ENCODE peak calls at places on chromosomes 7 and 10, in seven cellular contexts. H is activated B cell treated with CpG ODN at 0.5 μM for 24 hours, Y is dorsolateral prefrontal cortex, U is Peyer's patch, D is HepG2, R is sigmoid colon, K is IMR-90. L is an unnamed sample.

GRCh38 chr10:98361131-98361633 is 53.8 kb downstream of the PYROXD2 start:
- DNase-seq in H (no peak), Y (peak), U (peak), D (no peak), R (peak), K (peak), L (peak)

GRCh38 chr10:132669208-132669861 is 116.6 kb downstream of the NKX6-2 start:
- DNase-seq in H (no peak), Y (peak), U (no peak), D (no peak), R (peak), K (no peak), L (peak)

GRCh38 chr7:1758417-1758858 is 88.4 kb downstream of the ELFN1 start:
- DNase-seq in H (no peak), Y (no peak), U (no peak), D (peak), R (peak), K (peak), L (no peak)

GRCh38 chr10:75379234-75379724 is 22.3 kb downstream of the ZNF503 start:
- DNase-seq in H (no peak), Y (no peak), U (no peak), D (no peak), R (no peak), K (no peak), L (no peak)

GRCh38 chr7:80087051-80087767 is 47.4 kb upstream of the GNAI1 start:
- DNase-seq in H (no peak), Y (no peak), U (no peak), D (no peak), R (no peak), K (peak), L (no peak)

GRCh38 chr7:141700848-141701371 is 1.1 kb downstream of the DENND11 start:
- DNase-seq in H (peak), Y (no peak), U (no peak), D (no peak), R (no peak), K (no peak), L (no peak)

GRCh38 chr10:77869626-77870420 is 56.7 kb downstream of the DLG5 start:
- DNase-seq in H (no peak), Y (no peak), U (no peak), D (no peak), R (no peak), K (no peak), L (no peak)

GRCh38 chr7:64868469-64868868 is 34.6 kb upstream of the ZNF273 start:
- DNase-seq in H (no peak), Y (no peak), U (no peak), D (no peak), R (no peak), K (no peak), L (no peak)

GRCh38 chr7:106032295-106032694 is 69.2 kb downstream of the CDHR3 start:
- DNase-seq in H (no peak), Y (no peak), U (no peak), D (no peak), R (peak), K (no peak), L (no peak)

GRCh38 chr7:157077986-157078644 is 60.6 kb upstream of the UBE3C start:
- DNase-seq in H (no peak), Y (no peak), U (no peak), D (no peak), R (no peak), K (no peak), L (no peak)

GRCh38 chr7:70177166-70177565 is 578.9 kb downstream of the AUTS2 start:
- DNase-seq in H (no peak), Y (no peak), U (no peak), D (no peak), R (no peak), K (no peak), L (no peak)

GRCh38 chr10:30436200-30436599 is 2.2 kb downstream of the MAP3K8 start:
- DNase-seq in H (no peak), Y (no peak), U (no peak), D (no peak), R (peak), K (peak), L (no peak)

GRCh38 chr10:9175200-9175599 is 1120.7 kb downstream of the GATA3 start:
- DNase-seq in H (no peak), Y (no peak), U (no peak), D (no peak), R (no peak), K (no peak), L (no peak)

GRCh38 chr10:80397014-80397413 is 11.3 kb upstream of the PRXL2A start:
- DNase-seq in H (no peak), Y (no peak), U (no peak), D (no peak), R (no peak), K (no peak), L (no peak)

GRCh38 chr10:31759124-31759798 is 169.4 kb downstream of the ARHGAP12 start:
- DNase-seq in H (peak), Y (no peak), U (peak), D (peak), R (peak), K (no peak), L (peak)

GRCh38 chr7:108270385-108270784 is 140.2 kb upstream of the LAMB4 start:
- DNase-seq in H (no peak), Y (no peak), U (no peak), D (no peak), R (no peak), K (no peak), L (no peak)

GRCh38 chr10:60521974-60522405 is 132.3 kb upstream of the ANK3 start:
- DNase-seq in H (no peak), Y (no peak), U (no peak), D (no peak), R (no peak), K (peak), L (no peak)

GRCh38 chr10:105073999-105074398 is 432.9 kb downstream of the SORCS3 start:
- DNase-seq in H (no peak), Y (no peak), U (no peak), D (no peak), R (no peak), K (no peak), L (no peak)

GRCh38 chr10:113872139-113873030 is 17.9 kb downstream of the NHLRC2 start:
- DNase-seq in H (no peak), Y (no peak), U (no peak), D (no peak), R (no peak), K (no peak), L (no peak)

GRCh38 chr7:96400518-96400917 is 78.6 kb upstream of the SLC25A13 start:
- DNase-seq in H (no peak), Y (no peak), U (no peak), D (no peak), R (no peak), K (peak), L (no peak)

GRCh38 chr10:14540062-14540461 is 209.3 kb upstream of the FRMD4A start:
- DNase-seq in H (no peak), Y (no peak), U (no peak), D (no peak), R (no peak), K (no peak), L (no peak)

GRCh38 chr10:36606234-36606839 is 519.1 kb upstream of the ANKRD30A start:
- DNase-seq in H (no peak), Y (no peak), U (no peak), D (no peak), R (no peak), K (peak), L (no peak)

GRCh38 chr7:95478139-95479037 is 7.4 kb upstream of the ASB4 start:
- DNase-seq in H (no peak), Y (peak), U (no peak), D (peak), R (no peak), K (peak), L (no peak)

GRCh38 chr7:139675127-139676110 is 102.4 kb downstream of the HIPK2 start:
- DNase-seq in H (no peak), Y (no peak), U (no peak), D (peak), R (no peak), K (peak), L (no peak)

GRCh38 chr7:99623091-99623693 is 6.4 kb downstream of the ZSCAN25 start:
- DNase-seq in H (no peak), Y (no peak), U (no peak), D (no peak), R (no peak), K (no peak), L (no peak)

GRCh38 chr10:133258066-133258817 is 18.4 kb downstream of the ADAM8 start:
- DNase-seq in H (no peak), Y (no peak), U (peak), D (no peak), R (no peak), K (no peak), L (no peak)

GRCh38 chr10:62765726-62766125 is 38.8 kb upstream of the ADO start:
- DNase-seq in H (no peak), Y (no peak), U (no peak), D (no peak), R (no peak), K (no peak), L (no peak)

GRCh38 chr10:42691361-42692120 is 53.2 kb upstream of the ZNF33B start:
- DNase-seq in H (no peak), Y (no peak), U (no peak), D (no peak), R (no peak), K (no peak), L (no peak)

GRCh38 chr10:94351089-94351488 is 11.7 kb downstream of the NOC3L start:
- DNase-seq in H (no peak), Y (no peak), U (no peak), D (no peak), R (no peak), K (no peak), L (no peak)

GRCh38 chr10:83252169-83252568 is 887.1 kb upstream of the GHITM start:
- DNase-seq in H (no peak), Y (no peak), U (no peak), D (no peak), R (no peak), K (no peak), L (no peak)

GRCh38 chr7:2607122-2607912 is 24.5 kb upstream of the TTYH3 start:
- DNase-seq in H (no peak), Y (no peak), U (no peak), D (no peak), R (peak), K (no peak), L (no peak)

GRCh38 chr10:14688606-14689005 is 86.1 kb downstream of the FAM107B start:
- DNase-seq in H (no peak), Y (no peak), U (no peak), D (no peak), R (no peak), K (peak), L (no peak)

GRCh38 chr7:136114966-136115762 is 138.0 kb upstream of the MTPN start:
- DNase-seq in H (no peak), Y (no peak), U (peak), D (peak), R (no peak), K (peak), L (no peak)

GRCh38 chr7:32587431-32587948 is 92.2 kb downstream of the AVL9 start:
- DNase-seq in H (no peak), Y (no peak), U (no peak), D (peak), R (no peak), K (peak), L (no peak)

GRCh38 chr7:20601121-20601520 is 14.3 kb upstream of the ABCB5 start:
- DNase-seq in H (no peak), Y (no peak), U (no peak), D (no peak), R (no peak), K (no peak), L (no peak)

GRCh38 chr7:106071356-106071998 is 40.6 kb downstream of the SYPL1 start:
- DNase-seq in H (peak), Y (no peak), U (peak), D (no peak), R (no peak), K (no peak), L (no peak)

GRCh38 chr10:114801411-114801813 is 20.2 kb upstream of the FHIP2A start:
- DNase-seq in H (no peak), Y (no peak), U (no peak), D (no peak), R (no peak), K (no peak), L (no peak)

GRCh38 chr10:75074711-75075445 is 36.6 kb upstream of the SAMD8 start:
- DNase-seq in H (no peak), Y (no peak), U (no peak), D (no peak), R (no peak), K (no peak), L (no peak)

GRCh38 chr10:78450239-78450638 is 416.6 kb downstream of the RPS24 start:
- DNase-seq in H (no peak), Y (no peak), U (no peak), D (no peak), R (no peak), K (no peak), L (peak)

GRCh38 chr10:117431160-117431559 is 55.9 kb upstream of the PDZD8 start:
- DNase-seq in H (no peak), Y (no peak), U (no peak), D (no peak), R (no peak), K (no peak), L (peak)
- TF ChIP-seq CTCF in H (no peak), Y (peak), U (no peak), D (peak), R (no peak), K (no peak), L (peak)

DNA sequence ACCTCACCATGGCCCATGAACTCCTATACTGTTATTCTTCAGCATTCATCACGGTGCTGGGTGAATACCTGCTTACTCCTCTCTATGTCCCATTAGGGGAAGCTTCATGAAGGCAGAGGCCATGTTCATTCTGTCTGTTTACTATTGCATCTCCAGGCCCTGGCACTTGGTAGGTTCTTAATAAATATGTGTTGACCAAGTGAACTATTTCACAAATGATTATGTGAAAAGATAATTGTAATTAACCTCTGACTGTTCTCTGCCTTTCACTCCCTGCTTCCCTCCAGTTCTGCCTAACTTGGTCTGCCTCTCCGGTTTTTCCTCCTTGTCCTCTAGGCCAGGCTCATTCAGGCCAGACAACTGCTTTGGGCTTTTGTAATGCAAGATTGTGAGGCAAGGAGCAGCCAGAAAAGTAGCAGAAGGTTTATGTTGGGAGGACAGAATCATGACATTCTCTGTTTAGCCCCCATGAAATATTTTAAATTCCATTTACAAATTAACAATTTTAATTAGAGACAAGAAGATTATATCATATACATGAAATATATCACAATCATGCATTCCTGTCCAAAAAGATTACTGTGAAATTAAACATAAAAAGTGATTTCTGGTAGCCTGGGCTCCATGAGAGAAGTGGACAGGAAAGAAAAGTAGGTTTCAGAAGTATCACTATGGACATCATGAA is 42.1 kb upstream of the PLXNA4 start:
- DNase-seq in H (no peak), Y (no peak), U (no peak), D (no peak), R (no peak), K (no peak), L (no peak)
- TF ChIP-seq CTCF in H (no peak), Y (no peak), U (no peak), D (no peak), R (no peak), K (no peak), L (no peak)

GRCh38 chr10:87816163-87816841 is 1.7 kb downstream of the ATAD1 start:
- DNase-seq in H (no peak), Y (no peak), U (no peak), D (no peak), R (no peak), K (no peak), L (no peak)
- TF ChIP-seq CTCF in H (no peak), Y (no peak), U (no peak), D (no peak), R (no peak), K (peak), L (peak)

DNA sequence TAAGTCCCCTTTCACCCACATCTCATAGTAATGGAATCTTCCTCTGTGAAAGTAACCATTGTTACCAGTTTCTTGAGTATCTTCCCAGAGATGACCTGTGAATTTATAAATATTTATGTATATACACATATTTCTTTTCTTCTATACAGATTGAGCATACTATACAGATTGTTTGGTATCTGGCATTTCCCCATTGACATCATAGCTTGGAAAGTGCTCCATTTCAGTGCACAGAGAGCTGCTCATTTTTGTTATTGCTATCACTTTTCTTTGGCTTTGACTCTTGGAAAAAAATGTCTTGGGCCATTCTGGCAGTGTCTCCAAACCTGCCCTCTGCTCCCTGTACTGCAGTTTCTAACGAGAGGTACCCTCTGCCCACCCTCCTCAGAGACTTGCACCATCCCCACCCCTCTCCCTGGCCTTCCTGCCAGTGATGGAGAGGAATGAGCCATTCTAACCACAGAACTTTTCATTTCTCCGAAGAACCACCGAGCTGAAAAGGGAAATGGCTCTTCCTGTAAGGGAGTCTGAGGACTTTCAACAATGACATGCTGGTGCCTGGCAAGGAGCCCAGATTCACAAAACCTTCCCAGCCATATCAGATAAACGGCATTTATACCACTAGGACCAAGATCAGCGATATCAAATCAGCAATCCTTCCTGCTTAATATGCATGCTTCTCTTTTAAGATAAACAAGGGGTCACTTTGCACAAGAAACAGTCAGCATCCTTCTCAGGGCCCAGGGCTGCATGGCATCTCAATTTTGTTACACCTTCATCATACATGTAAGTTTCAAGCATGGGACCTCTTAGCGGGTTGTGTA is 19.7 kb upstream of the CCSER2 start:
- DNase-seq in H (no peak), Y (no peak), U (peak), D (no peak), R (no peak), K (peak), L (no peak)
- TF ChIP-seq CTCF in H (no peak), Y (no peak), U (no peak), D (no peak), R (no peak), K (no peak), L (no peak)

DNA sequence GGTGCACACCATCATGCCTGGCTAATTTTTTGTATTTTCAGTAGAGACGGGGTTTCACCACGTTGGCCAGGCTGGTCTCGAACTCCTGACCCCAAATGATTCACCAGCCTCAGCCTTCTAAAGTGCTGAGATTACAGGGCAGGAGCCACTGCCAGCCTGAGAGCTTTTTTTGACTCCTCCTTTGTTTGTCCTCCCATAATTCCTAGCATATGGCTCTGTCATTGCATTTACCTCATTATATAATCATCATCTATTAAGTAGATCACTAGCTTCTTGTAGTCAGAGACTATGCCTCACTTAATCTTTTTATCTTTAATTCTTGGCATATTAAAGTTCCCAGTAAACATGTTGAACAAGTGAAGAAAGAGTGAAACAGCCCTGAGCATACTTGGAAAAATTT is 82.1 kb downstream of the CPEB3 start:
- DNase-seq in H (no peak), Y (no peak), U (no peak), D (no peak), R (no peak), K (peak), L (no peak)
- TF ChIP-seq CTCF in H (no peak), Y (no peak), U (no peak), D (no peak), R (no peak), K (no peak), L (no peak)

DNA sequence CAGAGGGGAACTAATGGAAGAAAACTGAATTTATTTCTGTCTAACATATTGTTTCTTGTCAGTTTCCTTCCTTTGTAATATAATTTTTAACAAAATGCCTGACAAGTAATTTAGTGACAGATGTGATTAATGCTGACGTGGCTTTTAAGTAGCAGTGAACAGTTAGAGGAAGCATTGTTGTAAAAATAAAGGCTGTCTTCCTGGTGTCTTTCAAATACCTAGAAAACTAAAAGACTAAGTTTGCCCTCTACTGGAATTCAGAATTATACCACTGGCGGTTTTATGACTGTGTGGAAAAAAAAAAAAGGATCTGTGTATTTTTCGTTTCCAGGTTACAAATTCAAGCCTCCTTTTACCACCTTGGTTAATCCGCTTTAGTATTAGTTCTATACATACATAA is 217.1 kb upstream of the DPP6 start:
- DNase-seq in H (no peak), Y (no peak), U (no peak), D (no peak), R (no peak), K (no peak), L (no peak)
- TF ChIP-seq CTCF in H (no peak), Y (peak), U (no peak), D (no peak), R (no peak), K (no peak), L (no peak)